ENCODE peak calls at places on chromosomes 1 and 21, in four cellular contexts. One of them, this sample, is unnamed.

GRCh38 chr1:155912056-155912536 is 947 bp upstream of the RIT1 start:
- DNase-seq in K562: peak
- DNase-seq in HCT116: no peak
- DNase-seq in HepG2: no peak
- DNase-seq in this sample: no peak

GRCh38 chr1:33298623-33299277 is 22.1 kb downstream of the A3GALT2 start:
- DNase-seq in K562: peak
- DNase-seq in HCT116: peak
- DNase-seq in HepG2: peak
- DNase-seq in this sample: peak

GRCh38 chr1:97898948-97899347 is 21.9 kb downstream of the DPYD start:
- DNase-seq in K562: no peak
- DNase-seq in HCT116: no peak
- DNase-seq in HepG2: no peak
- DNase-seq in this sample: no peak

GRCh38 chr1:208252126-208252853 is 8.1 kb upstream of the PLXNA2 start:
- DNase-seq in K562: peak
- DNase-seq in HCT116: no peak
- DNase-seq in HepG2: peak
- DNase-seq in this sample: no peak

GRCh38 chr21:40719615-40720014 is 127.3 kb downstream of the DSCAM start:
- DNase-seq in K562: no peak
- DNase-seq in HCT116: no peak
- DNase-seq in HepG2: no peak
- DNase-seq in this sample: no peak

GRCh38 chr1:186655877-186656276 is 24.3 kb downstream of the PTGS2 start:
- DNase-seq in K562: no peak
- DNase-seq in HCT116: no peak
- DNase-seq in HepG2: no peak
- DNase-seq in this sample: no peak

GRCh38 chr1:89708727-89709375 is 75.9 kb downstream of the LRRC8C start:
- DNase-seq in K562: no peak
- DNase-seq in HCT116: no peak
- DNase-seq in HepG2: no peak
- DNase-seq in this sample: no peak

GRCh38 chr1:156707486-156708244 is 2.3 kb upstream of the CRABP2 start:
- DNase-seq in K562: no peak
- DNase-seq in HCT116: no peak
- DNase-seq in HepG2: no peak
- DNase-seq in this sample: no peak

GRCh38 chr1:63487336-63488065 is 35.5 kb downstream of the ITGB3BP start:
- DNase-seq in K562: no peak
- DNase-seq in HCT116: no peak
- DNase-seq in HepG2: no peak
- DNase-seq in this sample: no peak

GRCh38 chr1:91754348-91754747 is 131.6 kb downstream of the TGFBR3 start:
- DNase-seq in K562: no peak
- DNase-seq in HCT116: no peak
- DNase-seq in HepG2: no peak
- DNase-seq in this sample: no peak

GRCh38 chr1:19597463-19598309 is 46.4 kb upstream of the NBL1 start:
- DNase-seq in K562: peak
- DNase-seq in HCT116: peak
- DNase-seq in HepG2: no peak
- DNase-seq in this sample: no peak

GRCh38 chr1:8362701-8363101 is 44.8 kb downstream of the SLC45A1 start:
- DNase-seq in K562: no peak
- DNase-seq in HCT116: no peak
- DNase-seq in HepG2: no peak
- DNase-seq in this sample: no peak

GRCh38 chr1:23090056-23090455 is 70.8 kb downstream of the KDM1A start:
- DNase-seq in K562: no peak
- DNase-seq in HCT116: no peak
- DNase-seq in HepG2: no peak
- DNase-seq in this sample: no peak

GRCh38 chr1:225694151-225694603 is 41.3 kb upstream of the ENAH start:
- DNase-seq in K562: no peak
- DNase-seq in HCT116: no peak
- DNase-seq in HepG2: peak
- DNase-seq in this sample: no peak

GRCh38 chr1:54357967-54358366 is 48.2 kb downstream of the SSBP3 start:
- DNase-seq in K562: no peak
- DNase-seq in HCT116: no peak
- DNase-seq in HepG2: no peak
- DNase-seq in this sample: no peak

GRCh38 chr1:210293191-210293607 is 35.5 kb upstream of the HHAT start:
- DNase-seq in K562: no peak
- DNase-seq in HCT116: no peak
- DNase-seq in HepG2: no peak
- DNase-seq in this sample: no peak

GRCh38 chr21:39312112-39313041 is 1.1 kb downstream of the BRWD1 start:
- DNase-seq in K562: peak
- DNase-seq in HCT116: peak
- DNase-seq in HepG2: peak
- DNase-seq in this sample: peak

GRCh38 chr1:168628807-168629206 is 52.4 kb downstream of the XCL1 start:
- DNase-seq in K562: no peak
- DNase-seq in HCT116: peak
- DNase-seq in HepG2: no peak
- DNase-seq in this sample: peak

GRCh38 chr1:184975208-184975875 is 1.0 kb upstream of the NIBAN1 start:
- DNase-seq in K562: no peak
- DNase-seq in HCT116: no peak
- DNase-seq in HepG2: peak
- DNase-seq in this sample: no peak

GRCh38 chr1:228459091-228459993 is 27.8 kb upstream of the RNF187 start:
- DNase-seq in K562: peak
- DNase-seq in HCT116: peak
- DNase-seq in HepG2: peak
- DNase-seq in this sample: no peak

GRCh38 chr1:235368428-235368827 is 1.2 kb downstream of the TBCE start:
- DNase-seq in K562: no peak
- DNase-seq in HCT116: no peak
- DNase-seq in HepG2: no peak
- DNase-seq in this sample: no peak

GRCh38 chr1:29946057-29946456 is 709.7 kb downstream of the PTPRU start:
- DNase-seq in K562: no peak
- DNase-seq in HCT116: no peak
- DNase-seq in HepG2: no peak
- DNase-seq in this sample: no peak

GRCh38 chr1:29939086-29939485 is 702.8 kb downstream of the PTPRU start:
- DNase-seq in K562: no peak
- DNase-seq in HCT116: no peak
- DNase-seq in HepG2: no peak
- DNase-seq in this sample: peak

GRCh38 chr1:29944253-29944652 is 707.9 kb downstream of the PTPRU start:
- DNase-seq in K562: peak
- DNase-seq in HCT116: no peak
- DNase-seq in HepG2: no peak
- DNase-seq in this sample: no peak

GRCh38 chr1:29945426-29945825 is 709.1 kb downstream of the PTPRU start:
- DNase-seq in K562: no peak
- DNase-seq in HCT116: no peak
- DNase-seq in HepG2: no peak
- DNase-seq in this sample: no peak

DNA sequence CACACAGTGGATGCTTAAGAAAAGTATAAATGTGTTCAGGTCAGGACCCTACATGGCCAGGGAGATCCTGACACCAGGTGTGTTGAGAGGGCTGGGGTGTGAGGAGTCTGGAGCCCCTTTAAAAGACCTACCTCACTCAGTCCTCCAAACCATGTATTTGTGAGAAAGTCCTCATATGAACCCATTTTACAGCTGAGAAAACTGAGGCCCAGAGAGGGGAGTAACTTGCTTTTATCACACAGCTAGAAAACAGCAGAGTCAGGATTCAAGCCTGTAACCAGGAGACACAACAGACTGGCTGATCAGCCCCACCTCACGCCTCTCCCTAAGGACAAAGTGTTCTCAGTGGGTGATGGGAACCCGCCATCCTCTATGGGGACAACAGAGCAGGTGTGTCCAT is 706.7 kb downstream of the PTPRU start:
- DNase-seq in K562: no peak
- DNase-seq in HCT116: no peak
- DNase-seq in HepG2: no peak
- DNase-seq in this sample: no peak
- TF ChIP-seq TCF7L2 in K562: no peak
- TF ChIP-seq TCF7L2 in HCT116: no peak
- TF ChIP-seq TCF7L2 in HepG2: no peak
- TF ChIP-seq TCF7L2 in this sample: no peak

DNA sequence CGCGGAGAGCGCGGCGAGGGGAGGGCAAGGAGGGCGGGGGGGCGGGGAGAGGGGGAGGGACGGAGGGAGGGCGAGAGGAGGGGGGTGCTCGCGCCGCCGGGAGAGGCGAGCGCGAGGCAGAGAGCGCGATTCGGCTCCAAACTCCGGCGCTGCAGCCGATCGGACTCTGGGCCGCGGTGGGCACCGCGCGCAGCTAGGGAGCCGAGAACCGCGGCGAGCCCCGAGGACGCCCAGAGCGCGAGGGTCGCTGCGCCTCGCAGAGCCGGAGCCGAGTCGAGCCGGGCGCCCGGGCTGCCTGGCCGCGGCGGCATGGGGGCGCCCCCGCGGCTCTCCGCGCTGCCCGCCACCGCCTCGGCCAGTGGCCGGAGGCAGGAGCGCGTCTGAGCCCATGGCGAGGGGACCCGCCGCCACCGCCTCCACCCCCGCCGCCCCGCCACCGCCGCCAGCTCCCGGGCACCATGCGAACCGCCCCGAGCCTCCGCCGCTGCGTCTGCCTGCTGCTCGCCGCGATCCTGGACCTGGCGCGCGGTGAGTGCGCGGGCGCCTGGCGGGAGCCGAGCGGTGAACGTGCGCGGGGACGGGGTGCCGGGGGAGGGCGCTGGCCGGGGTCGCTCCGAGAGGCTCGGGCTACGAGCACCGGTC is at the start of gene IGSF21:
- DNase-seq in K562: no peak
- DNase-seq in HCT116: no peak
- DNase-seq in HepG2: no peak
- DNase-seq in this sample: no peak
- TF ChIP-seq POLR2AphosphoS5 in K562: no peak
- TF ChIP-seq POLR2AphosphoS5 in HCT116: no peak
- TF ChIP-seq POLR2AphosphoS5 in HepG2: no peak
- TF ChIP-seq POLR2AphosphoS5 in this sample: no peak

DNA sequence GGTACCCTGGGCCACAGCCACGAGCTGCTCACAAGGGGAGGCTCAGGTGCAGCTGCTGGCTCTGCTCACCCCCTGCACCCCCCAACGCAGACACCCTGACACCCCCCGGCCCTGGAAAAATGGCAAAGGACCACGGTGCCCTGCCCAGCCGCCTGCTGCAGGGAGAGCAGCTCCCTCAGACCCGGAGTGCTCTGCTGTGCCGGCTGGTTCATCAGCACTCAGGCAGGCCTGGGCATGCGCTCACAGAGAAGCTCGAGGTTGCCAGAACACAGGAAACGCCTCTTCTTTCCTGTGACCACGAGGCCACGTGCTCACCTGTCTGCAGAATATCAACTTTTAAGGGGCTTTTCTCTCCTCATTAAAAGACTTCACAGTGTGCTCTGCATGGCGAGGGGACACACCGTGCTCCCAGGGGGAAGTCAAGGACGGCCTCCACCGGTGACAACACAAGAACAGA is 4.3 kb upstream of the C1QTNF12 start:
- DNase-seq in K562: no peak
- DNase-seq in HCT116: no peak
- DNase-seq in HepG2: no peak
- DNase-seq in this sample: no peak
- TF ChIP-seq TCF7L2 in K562: no peak
- TF ChIP-seq TCF7L2 in HCT116: no peak
- TF ChIP-seq TCF7L2 in HepG2: no peak
- TF ChIP-seq TCF7L2 in this sample: no peak

GRCh38 chr1:61111084-61112050 is 29.0 kb downstream of the NFIA start:
- DNase-seq in K562: no peak
- DNase-seq in HCT116: no peak
- DNase-seq in HepG2: no peak
- DNase-seq in this sample: no peak
- TF ChIP-seq POLR2AphosphoS5 in K562: no peak
- TF ChIP-seq POLR2AphosphoS5 in HCT116: no peak
- TF ChIP-seq POLR2AphosphoS5 in HepG2: no peak
- TF ChIP-seq POLR2AphosphoS5 in this sample: no peak

GRCh38 chr1:163664706-163665321 is 343.1 kb downstream of the NUF2 start:
- DNase-seq in K562: no peak
- DNase-seq in HCT116: no peak
- DNase-seq in HepG2: no peak
- DNase-seq in this sample: no peak

GRCh38 chr1:163655565-163655964 is 333.8 kb downstream of the NUF2 start:
- DNase-seq in K562: no peak
- DNase-seq in HCT116: no peak
- DNase-seq in HepG2: no peak
- DNase-seq in this sample: no peak

GRCh38 chr1:163656367-163656766 is 334.6 kb downstream of the NUF2 start:
- DNase-seq in K562: no peak
- DNase-seq in HCT116: no peak
- DNase-seq in HepG2: no peak
- DNase-seq in this sample: no peak

DNA sequence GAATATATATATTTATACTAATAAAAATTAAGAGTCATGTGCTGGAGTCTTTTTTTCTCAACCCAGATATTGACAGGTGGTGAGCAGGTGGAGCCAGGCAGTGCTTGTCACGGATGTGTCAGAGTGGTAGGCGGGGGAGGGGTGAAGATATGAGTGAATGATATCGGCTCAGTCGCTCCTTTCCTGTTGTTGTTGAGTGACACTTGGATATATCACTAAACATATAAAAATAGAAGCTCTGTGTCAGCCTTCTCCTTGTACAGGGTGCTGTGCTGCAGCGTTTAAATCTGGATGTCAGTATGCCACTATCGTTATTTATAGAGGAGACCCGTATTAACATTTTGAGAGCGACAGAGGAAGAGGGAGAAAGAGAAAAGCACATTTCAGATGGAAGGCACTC is 339.6 kb downstream of the NUF2 start:
- DNase-seq in K562: no peak
- DNase-seq in HCT116: no peak
- DNase-seq in HepG2: no peak
- DNase-seq in this sample: no peak
- TF ChIP-seq TCF7L2 in K562: no peak
- TF ChIP-seq TCF7L2 in HCT116: no peak
- TF ChIP-seq TCF7L2 in HepG2: no peak
- TF ChIP-seq TCF7L2 in this sample: no peak

GRCh38 chr1:78143152-78143551 is 97.4 kb downstream of the GIPC2 start:
- DNase-seq in K562: no peak
- DNase-seq in HCT116: no peak
- DNase-seq in HepG2: no peak
- DNase-seq in this sample: no peak
- TF ChIP-seq POLR2AphosphoS5 in K562: no peak
- TF ChIP-seq POLR2AphosphoS5 in HCT116: no peak
- TF ChIP-seq POLR2AphosphoS5 in HepG2: no peak
- TF ChIP-seq POLR2AphosphoS5 in this sample: no peak

DNA sequence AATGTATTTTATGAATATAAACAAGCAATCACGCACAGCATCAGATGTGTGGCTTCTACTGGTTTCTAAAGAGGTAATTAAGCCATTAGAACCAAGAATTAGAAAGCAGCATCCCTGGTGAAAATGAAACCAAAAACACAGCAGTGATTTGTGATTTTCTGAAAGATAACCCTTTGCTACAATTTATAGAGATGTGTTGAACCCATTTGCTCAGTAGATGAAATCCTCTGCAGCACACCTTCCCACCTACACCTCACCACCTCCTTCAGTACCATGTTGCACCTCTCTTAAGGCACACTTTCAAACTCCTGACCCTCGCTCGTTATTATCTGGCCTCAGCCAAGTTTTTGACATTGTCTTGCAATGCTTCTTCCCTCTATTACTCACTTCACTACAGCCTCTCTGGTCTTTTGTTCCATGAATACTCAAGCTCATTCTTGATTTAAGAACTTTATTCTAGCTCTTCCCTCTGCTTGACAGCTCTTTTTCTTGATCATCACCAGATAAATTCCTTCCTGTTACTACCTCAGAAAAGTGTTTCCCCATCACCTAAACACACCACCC is 38.6 kb downstream of the NSL1 start:
- DNase-seq in K562: no peak
- DNase-seq in HCT116: no peak
- DNase-seq in HepG2: no peak
- DNase-seq in this sample: no peak
- TF ChIP-seq TCF7L2 in K562: no peak
- TF ChIP-seq TCF7L2 in HCT116: no peak
- TF ChIP-seq TCF7L2 in HepG2: no peak
- TF ChIP-seq TCF7L2 in this sample: no peak

This sample was measured in Panc1.